ENCODE peak calls at places on chromosomes 1 and 21, in seven cellular contexts. H is A549, M is tibial nerve, V is transverse colon, X is upper lobe of left lung, B is sigmoid colon, W is stomach. S is an unnamed sample.

GRCh38 chr21:26966978-26967913 is at the start of gene ADAMTS5:
- DNase-seq in H (no peak), M (no peak), V (peak), X (no peak), B (peak), W (peak), S (peak)

GRCh38 chr21:45035477-45035848 is 38.9 kb upstream of the ADARB1 start:
- DNase-seq in H (no peak), M (no peak), V (no peak), X (no peak), B (peak), W (no peak), S (no peak)

GRCh38 chr1:227996187-227996950 is 10.4 kb upstream of the WNT3A start:
- DNase-seq in H (no peak), M (no peak), V (no peak), X (peak), B (peak), W (no peak), S (no peak)

GRCh38 chr1:216437603-216438002 is 14.4 kb upstream of the USH2A start:
- DNase-seq in H (no peak), M (no peak), V (no peak), X (no peak), B (no peak), W (no peak), S (no peak)

GRCh38 chr1:151980287-151981177 is 13.1 kb downstream of the S100A10 start:
- DNase-seq in H (no peak), M (peak), V (peak), X (no peak), B (no peak), W (no peak), S (no peak)

GRCh38 chr1:56406821-56407220 is 172.5 kb downstream of the PLPP3 start:
- DNase-seq in H (no peak), M (no peak), V (no peak), X (no peak), B (no peak), W (no peak), S (no peak)

GRCh38 chr1:36971832-36972231 is 62.5 kb downstream of the GRIK3 start:
- DNase-seq in H (no peak), M (no peak), V (no peak), X (no peak), B (no peak), W (no peak), S (no peak)

GRCh38 chr1:73839922-73840321 is 358.1 kb downstream of the LRRIQ3 start:
- DNase-seq in H (peak), M (no peak), V (no peak), X (no peak), B (no peak), W (no peak), S (no peak)

GRCh38 chr1:2391385-2392070 is at the start of the genes MORN1 and RER1:
- DNase-seq in H (peak), M (peak), V (peak), X (peak), B (peak), W (peak), S (peak)

GRCh38 chr21:27301216-27301615 is 334.3 kb upstream of the ADAMTS5 start:
- DNase-seq in H (no peak), M (no peak), V (no peak), X (no peak), B (no peak), W (no peak), S (no peak)

GRCh38 chr1:76786232-76786631 is 81.0 kb upstream of the ST6GALNAC5 start:
- DNase-seq in H (no peak), M (no peak), V (no peak), X (no peak), B (no peak), W (no peak), S (no peak)

GRCh38 chr21:32946654-32947053 is 79.1 kb upstream of the OLIG2 start:
- DNase-seq in H (no peak), M (no peak), V (no peak), X (no peak), B (no peak), W (no peak), S (no peak)

GRCh38 chr1:55823521-55824296 is 608.5 kb upstream of the USP24 start:
- DNase-seq in H (peak), M (no peak), V (no peak), X (no peak), B (no peak), W (no peak), S (no peak)

GRCh38 chr1:182601416-182601786 is 2.8 kb downstream of the RGS16 start:
- DNase-seq in H (peak), M (no peak), V (peak), X (peak), B (peak), W (peak), S (no peak)

GRCh38 chr21:35737899-35738341 is 322.4 kb downstream of the SETD4 start:
- DNase-seq in H (no peak), M (peak), V (no peak), X (peak), B (peak), W (no peak), S (no peak)

GRCh38 chr1:167995038-167995437 is 58.2 kb upstream of the MPC2 start:
- DNase-seq in H (no peak), M (no peak), V (no peak), X (no peak), B (no peak), W (no peak), S (no peak)

GRCh38 chr1:214337536-214337935 is 56.6 kb downstream of the SMYD2 start:
- DNase-seq in H (peak), M (no peak), V (no peak), X (no peak), B (no peak), W (no peak), S (no peak)

GRCh38 chr1:202802998-202803932 is 5.0 kb downstream of the KDM5B start:
- DNase-seq in H (peak), M (no peak), V (no peak), X (peak), B (no peak), W (no peak), S (no peak)

GRCh38 chr1:85168884-85169283 is 31.9 kb downstream of the SYDE2 start:
- DNase-seq in H (no peak), M (no peak), V (no peak), X (no peak), B (no peak), W (no peak), S (no peak)

GRCh38 chr1:1890506-1891348 is at the start of gene GNB1:
- DNase-seq in H (peak), M (peak), V (peak), X (peak), B (peak), W (peak), S (peak)

GRCh38 chr1:241156231-241156965 is 200.6 kb downstream of the RGS7 start:
- DNase-seq in H (peak), M (no peak), V (peak), X (no peak), B (no peak), W (peak), S (no peak)

GRCh38 chr1:166974647-166975345 is 544 bp downstream of the ILDR2 start:
- DNase-seq in H (no peak), M (no peak), V (no peak), X (no peak), B (no peak), W (no peak), S (no peak)

GRCh38 chr1:115946116-115946515 is 30.2 kb upstream of the SLC22A15 start:
- DNase-seq in H (no peak), M (no peak), V (no peak), X (peak), B (no peak), W (no peak), S (no peak)

GRCh38 chr1:219876798-219877209 is 51.6 kb downstream of the SLC30A10 start:
- DNase-seq in H (peak), M (no peak), V (no peak), X (no peak), B (no peak), W (no peak), S (no peak)

GRCh38 chr1:12275370-12275769 is 45.5 kb downstream of the VPS13D start:
- DNase-seq in H (peak), M (peak), V (peak), X (no peak), B (no peak), W (peak), S (no peak)

GRCh38 chr1:183872406-183872805 is 67.5 kb downstream of the RGL1 start:
- DNase-seq in H (no peak), M (no peak), V (no peak), X (no peak), B (no peak), W (no peak), S (no peak)

GRCh38 chr1:26126321-26127084 is 14.9 kb downstream of the PDIK1L start:
- DNase-seq in H (peak), M (no peak), V (peak), X (peak), B (no peak), W (peak), S (no peak)

DNA sequence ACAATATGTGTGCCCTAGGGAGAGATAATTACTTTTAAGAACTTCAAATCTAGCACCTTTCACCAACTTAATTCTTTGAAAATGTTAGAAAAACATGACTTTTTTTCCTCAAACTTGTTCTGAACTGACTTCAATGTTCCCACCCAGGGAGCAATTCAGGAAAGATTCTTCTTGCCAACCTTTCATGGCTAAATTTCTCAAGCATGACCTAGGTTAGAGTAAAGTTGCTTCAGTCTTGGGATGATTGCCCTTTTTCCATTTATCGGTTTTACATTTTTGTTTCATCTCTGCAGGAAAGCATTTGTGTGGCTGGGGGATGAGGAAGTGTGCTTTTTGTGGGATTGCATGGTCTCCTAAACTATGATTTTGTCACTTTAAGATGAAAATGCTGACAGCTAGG is 647.7 kb downstream of the LTN1 start:
- DNase-seq in H (no peak), M (no peak), V (no peak), X (no peak), B (no peak), W (no peak), S (no peak)
- TF ChIP-seq EP300 in H (no peak), M (no peak), V (no peak), X (no peak), B (no peak), W (no peak), S (no peak)

DNA sequence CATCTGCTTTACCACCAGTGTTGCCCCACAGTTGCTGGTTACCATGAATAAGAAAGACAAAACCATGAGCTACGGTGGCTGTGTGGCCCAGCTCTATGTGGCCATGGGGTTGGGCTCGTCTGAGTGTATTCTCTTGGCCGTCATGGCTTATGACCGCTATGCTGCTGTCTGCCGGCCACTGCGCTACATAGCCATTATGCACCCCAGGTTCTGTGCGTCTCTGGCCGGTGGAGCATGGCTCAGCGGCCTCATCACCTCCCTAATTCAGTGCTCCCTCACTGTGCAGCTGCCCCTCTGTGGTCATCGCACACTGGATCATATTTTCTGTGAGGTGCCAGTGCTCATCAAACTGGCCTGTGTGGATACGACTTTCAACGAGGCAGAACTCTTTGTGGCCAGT is 14.0 kb downstream of the OR2G6 start:
- DNase-seq in H (no peak), M (no peak), V (no peak), X (no peak), B (no peak), W (no peak), S (no peak)
- TF ChIP-seq POLR2A in H (no peak), M (no peak), V (no peak), X (no peak), B (no peak), W (no peak), S (no peak)

GRCh38 chr1:21907079-21907418 is 30.1 kb downstream of the HSPG2 start:
- DNase-seq in H (no peak), M (no peak), V (no peak), X (no peak), B (no peak), W (no peak), S (no peak)

GRCh38 chr1:21903638-21904474 is 33.3 kb downstream of the HSPG2 start:
- DNase-seq in H (no peak), M (no peak), V (no peak), X (no peak), B (peak), W (no peak), S (no peak)

GRCh38 chr1:21906173-21907078 is 30.7 kb downstream of the HSPG2 start:
- DNase-seq in H (no peak), M (peak), V (no peak), X (peak), B (peak), W (no peak), S (peak)

GRCh38 chr1:21904475-21904724 is 32.7 kb downstream of the HSPG2 start:
- DNase-seq in H (no peak), M (no peak), V (peak), X (peak), B (no peak), W (no peak), S (no peak)

DNA sequence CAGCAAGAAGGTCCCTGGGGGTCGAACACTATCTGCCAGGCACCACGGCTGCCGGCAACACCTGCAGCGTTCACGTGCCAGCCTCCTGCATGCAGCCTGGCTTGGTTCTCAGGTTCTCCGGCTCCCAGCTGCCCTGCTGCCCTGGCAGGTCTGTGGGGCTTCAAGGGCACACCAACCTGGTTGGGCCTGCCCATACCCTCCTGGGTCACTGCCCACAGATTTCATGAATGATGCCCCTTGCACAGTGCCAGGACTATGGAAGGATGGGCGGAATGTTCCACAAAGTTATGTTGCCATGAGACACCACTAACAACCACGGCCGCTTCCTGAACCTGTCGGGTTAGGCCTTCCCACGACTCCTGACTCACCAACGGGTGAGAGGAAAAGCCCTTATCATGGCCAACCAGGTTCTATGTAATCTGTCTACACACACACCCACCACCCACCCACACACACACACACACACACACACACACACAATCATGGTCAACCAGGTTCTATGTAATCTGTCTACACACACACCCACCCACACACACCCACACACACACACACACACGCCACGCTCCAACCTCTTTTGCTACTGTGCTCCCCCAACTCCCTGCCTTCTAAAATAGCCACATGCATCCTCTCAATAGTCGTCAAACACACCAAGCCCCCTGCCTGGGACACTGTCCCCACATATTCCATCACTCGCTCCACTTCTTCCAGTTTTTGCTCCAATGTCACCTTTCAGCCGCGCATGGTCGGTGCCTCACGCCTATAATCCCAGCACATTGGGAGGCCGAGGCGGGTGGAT is 32.2 kb downstream of the HSPG2 start:
- DNase-seq in H (peak), M (no peak), V (peak), X (peak), B (peak), W (peak), S (peak)
- TF ChIP-seq EP300 in H (no peak), M (no peak), V (peak), X (no peak), B (no peak), W (no peak), S (no peak)

GRCh38 chr1:234612352-234613127 is 2.6 kb upstream of the IRF2BP2 start:
- DNase-seq in H (peak), M (peak), V (peak), X (peak), B (peak), W (peak), S (peak)
- TF ChIP-seq POLR2A in H (peak), M (peak), V (peak), X (no peak), B (peak), W (peak), S (no peak)

GRCh38 chr1:89962742-89963075 is 32.2 kb upstream of the ZNF326 start:
- DNase-seq in H (no peak), M (no peak), V (no peak), X (no peak), B (no peak), W (no peak), S (no peak)

GRCh38 chr1:89959070-89959654 is 35.7 kb upstream of the ZNF326 start:
- DNase-seq in H (no peak), M (no peak), V (no peak), X (no peak), B (no peak), W (no peak), S (no peak)

GRCh38 chr1:89959719-89960118 is 35.2 kb upstream of the ZNF326 start:
- DNase-seq in H (no peak), M (no peak), V (no peak), X (no peak), B (no peak), W (no peak), S (no peak)

GRCh38 chr1:89965203-89965900 is 29.6 kb upstream of the ZNF326 start:
- DNase-seq in H (no peak), M (no peak), V (no peak), X (no peak), B (no peak), W (no peak), S (no peak)

GRCh38 chr1:89962024-89962741 is 32.7 kb upstream of the ZNF326 start:
- DNase-seq in H (no peak), M (no peak), V (no peak), X (no peak), B (no peak), W (no peak), S (no peak)
- TF ChIP-seq EP300 in H (no peak), M (no peak), V (peak), X (no peak), B (no peak), W (no peak), S (no peak)

GRCh38 chr21:29196021-29196663 is 65.7 kb downstream of the MAP3K7CL start:
- DNase-seq in H (peak), M (no peak), V (peak), X (peak), B (peak), W (peak), S (peak)
- TF ChIP-seq POLR2A in H (no peak), M (no peak), V (no peak), X (no peak), B (no peak), W (no peak), S (no peak)

S was measured in suprapubic skin.